ENCODE peak calls at places on chromosomes 2 and 18, in six cellular contexts. E is A549, W is HEK293T, V is IMR-90, P is HepG2, B is K562. U is an unnamed sample.
A peak's percentile ranks its signal among the peaks of the same experiment; 100 is the strongest.

GRCh38 chr2:113116100-113116958 is 11.1 kb upstream of the IL1RN start:
- DNase-seq in E (no peak), W (no peak), B (no peak), P (no peak), V (no peak), U (no peak)

GRCh38 chr2:156695595-156695994 is 259.4 kb downstream of the GPD2 start:
- DNase-seq in P (no peak), W (no peak), E (no peak), B (no peak), V (no peak), U (no peak)

GRCh38 chr2:148042219-148042618 is 21.3 kb downstream of the MBD5 start:
- DNase-seq in W (no peak), V (peak; percentile 20), B (no peak), P (no peak), E (no peak), U (no peak)

GRCh38 chr2:110777531-110778311 is 45.3 kb downstream of the ACOXL start:
- DNase-seq in P (no peak), E (no peak), B (no peak), W (no peak), V (no peak), U (no peak)

GRCh38 chr2:46456789-46457188 is 22.6 kb upstream of the TMEM247 start:
- DNase-seq in E (no peak), P (no peak), W (no peak), B (no peak), V (no peak), U (no peak)

GRCh38 chr2:9002637-9003365 is 683 bp downstream of the MBOAT2 start:
- DNase-seq in V (no peak), W (peak; percentile 24), P (no peak), E (no peak), B (no peak), U (no peak)

GRCh38 chr2:120904825-120905224 is 169.2 kb downstream of the GLI2 start:
- DNase-seq in E (no peak), B (no peak), V (no peak), W (no peak), P (no peak), U (no peak)

GRCh38 chr18:32768646-32769206 is 4.1 kb downstream of the KLHL14 start:
- DNase-seq in P (no peak), E (no peak), B (no peak), W (no peak), V (no peak), U (no peak)

GRCh38 chr2:192190474-192190873 is 4.3 kb downstream of the TMEFF2 start:
- DNase-seq in P (peak; percentile 20), B (peak; percentile 2), V (peak; percentile 58), W (no peak), E (peak; percentile 4), U (no peak)

GRCh38 chr2:38600242-38600891 is 2.4 kb downstream of the HNRNPLL start:
- DNase-seq in P (peak; percentile 52), W (no peak), V (no peak), B (peak; percentile 32), E (no peak), U (no peak)

GRCh38 chr2:18455256-18455862 is 105.1 kb downstream of the RDH14 start:
- DNase-seq in V (peak; percentile 89), W (no peak), P (peak; percentile 13), B (no peak), E (no peak), U (no peak)

GRCh38 chr2:24813645-24814257 is 20.5 kb downstream of the CENPO start:
- DNase-seq in V (no peak), B (no peak), W (no peak), P (no peak), E (no peak), U (no peak)

GRCh38 chr2:194252127-194252526 is 1404.9 kb upstream of the SLC39A10 start:
- DNase-seq in B (no peak), E (no peak), P (no peak), W (no peak), V (no peak), U (no peak)

GRCh38 chr2:84317135-84317534 is 141.9 kb downstream of the SUCLG1 start:
- DNase-seq in W (no peak), P (no peak), E (no peak), V (no peak), B (no peak), U (no peak)

GRCh38 chr2:177338177-177338721 is 54.3 kb upstream of the AGPS start:
- DNase-seq in E (no peak), V (peak; percentile 68), W (no peak), B (no peak), P (peak; percentile 41), U (no peak)

GRCh38 chr2:97718051-97718882 is 4.9 kb downstream of the ZAP70 start:
- DNase-seq in V (no peak), B (no peak), W (no peak), E (no peak), P (no peak), U (no peak)

GRCh38 chr2:181780159-181781081 is 100.1 kb upstream of the NEUROD1 start:
- DNase-seq in B (no peak), W (no peak), P (no peak), E (no peak), V (peak; percentile 54), U (no peak)

GRCh38 chr18:63997041-63997440 is 27.2 kb downstream of the SERPINB8 start:
- DNase-seq in V (no peak), P (no peak), E (no peak), W (no peak), B (no peak), U (no peak)

GRCh38 chr2:28338046-28338753 is 54.5 kb upstream of the FOSL2 start:
- DNase-seq in P (no peak), E (no peak), V (peak; percentile 85), B (no peak), W (no peak), U (no peak)

GRCh38 chr18:34153711-34154110 is 71.0 kb downstream of the NOL4 start:
- DNase-seq in W (no peak), E (no peak), P (peak; percentile 23), V (peak; percentile 16), B (no peak), U (peak; percentile 13)

GRCh38 chr2:170361359-170361936 is 183.5 kb downstream of the MYO3B start:
- DNase-seq in B (peak; percentile 65), E (peak; percentile 17), V (peak; percentile 50), W (peak; percentile 53), P (peak; percentile 48), U (peak; percentile 26)

GRCh38 chr18:79626905-79627749 is 52.5 kb upstream of the CTDP1 start:
- DNase-seq in P (no peak), W (no peak), E (no peak), V (no peak), B (no peak), U (no peak)

GRCh38 chr2:147294825-147295392 is 549.9 kb upstream of the ACVR2A start:
- DNase-seq in P (no peak), E (no peak), W (no peak), B (no peak), V (no peak), U (no peak)

GRCh38 chr2:196278491-196278911 is 107.1 kb upstream of the STK17B start:
- DNase-seq in E (no peak), W (no peak), P (no peak), V (peak; percentile 91), B (no peak), U (no peak)

GRCh38 chr18:46264255-46264654 is 160.1 kb downstream of the HAUS1 start:
- DNase-seq in V (no peak), E (peak; percentile 2), B (no peak), W (no peak), P (peak; percentile 9), U (no peak)

GRCh38 chr2:6978991-6979390 is 61.8 kb downstream of the RNF144A start:
- DNase-seq in B (no peak), E (no peak), V (no peak), W (no peak), P (no peak), U (no peak)

GRCh38 chr18:74368901-74369705 is 53.5 kb downstream of the C18orf63 start:
- DNase-seq in P (peak; percentile 70), V (no peak), W (no peak), B (no peak), E (no peak), U (no peak)

GRCh38 chr2:150319085-150319484 is 168.4 kb downstream of the RND3 start:
- DNase-seq in P (no peak), V (no peak), B (no peak), W (no peak), E (no peak), U (no peak)

GRCh38 chr18:79902075-79902474 is 49.4 kb downstream of the SLC66A2 start:
- DNase-seq in W (no peak), B (no peak), P (no peak), E (no peak), V (no peak), U (no peak)

GRCh38 chr2:196176142-196176738 is 4.9 kb upstream of the STK17B start:
- DNase-seq in B (no peak), V (no peak), W (no peak), P (no peak), E (no peak), U (peak; percentile 94)

GRCh38 chr2:57881998-57882884 is 164.4 kb upstream of the VRK2 start:
- DNase-seq in W (no peak), E (peak; percentile 67), P (peak; percentile 35), V (peak; percentile 19), B (no peak), U (no peak)

GRCh38 chr2:218378053-218378452 is 4.0 kb upstream of the SLC11A1 start:
- DNase-seq in E (no peak), W (no peak), V (no peak), B (no peak), P (no peak), U (no peak)

GRCh38 chr2:218370410-218371063 is 11.5 kb upstream of the SLC11A1 start:
- DNase-seq in W (no peak), P (peak; percentile 57), E (no peak), B (no peak), V (peak; percentile 73), U (no peak)

GRCh38 chr2:218374795-218375194 is 7.3 kb upstream of the SLC11A1 start:
- DNase-seq in E (no peak), V (no peak), B (no peak), W (no peak), P (no peak), U (no peak)

GRCh38 chr2:218371987-218372358 is 10.1 kb upstream of the SLC11A1 start:
- DNase-seq in W (no peak), E (no peak), V (no peak), B (no peak), P (peak; percentile 41), U (no peak)

GRCh38 chr2:218375212-218375611 is 6.9 kb upstream of the SLC11A1 start:
- DNase-seq in B (no peak), W (no peak), P (no peak), V (peak; percentile 69), E (no peak), U (no peak)
- TF ChIP-seq BHLHE40 in B (no peak), W (no peak), P (no peak), V (no peak), E (no peak), U (no peak)

GRCh38 chr2:171754254-171754939 is 67.1 kb downstream of the DYNC1I2 start:
- DNase-seq in E (no peak), W (no peak), B (no peak), V (peak; percentile 19), P (no peak), U (no peak)
- TF ChIP-seq BHLHE40 in E (no peak), W (no peak), B (no peak), V (no peak), P (no peak), U (no peak)

GRCh38 chr2:128510701-128511100 is 192.0 kb upstream of the HS6ST1 start:
- DNase-seq in P (no peak), B (no peak), E (no peak), W (no peak), V (peak; percentile 72), U (no peak)
- TF ChIP-seq BHLHE40 in P (no peak), B (no peak), E (no peak), W (no peak), V (no peak), U (no peak)

GRCh38 chr2:153519260-153519875 is 40.8 kb upstream of the RPRM start:
- DNase-seq in W (peak; percentile 28), V (peak; percentile 39), E (peak; percentile 7), B (peak; percentile 40), P (peak; percentile 50), U (peak; percentile 8)
- TF ChIP-seq BHLHE40 in W (no peak), V (no peak), E (no peak), B (no peak), P (no peak), U (peak; percentile 3)

U was measured in GM12878.